ENCODE peak calls at places on chromosomes 12 and 14, in four cellular contexts. P is H7, U is prostate gland, M is iris pigment epithelial cell. H is an unnamed sample.

GRCh38 chr14:32594766-32595165 is 265.7 kb downstream of the AKAP6 start:
- DNase-seq in U (no peak), P (no peak), M (peak), H (no peak)

GRCh38 chr14:75711134-75711795 is 50.2 kb downstream of the TTLL5 start:
- DNase-seq in P (peak), M (peak), U (peak), H (peak)

GRCh38 chr12:43444940-43445564 is 107.0 kb downstream of the ADAMTS20 start:
- DNase-seq in P (peak), M (peak), U (peak), H (peak)

GRCh38 chr12:109134186-109134917 is 18.0 kb downstream of the ACACB start:
- DNase-seq in U (no peak), P (peak), M (peak), H (no peak)

GRCh38 chr12:106090586-106091411 is 48.0 kb downstream of the NUAK1 start:
- DNase-seq in M (peak), P (no peak), U (no peak), H (no peak)

GRCh38 chr12:122081697-122082221 is 3.2 kb downstream of the MLXIP start:
- DNase-seq in M (peak), P (no peak), U (no peak), H (no peak)

GRCh38 chr12:8818526-8818925 is 3.9 kb upstream of the A2ML1 start:
- DNase-seq in M (no peak), U (no peak), P (no peak), H (no peak)

GRCh38 chr14:22097606-22098292 is 424.1 kb upstream of the OR4E1 start:
- DNase-seq in M (no peak), U (no peak), P (no peak), H (no peak)

GRCh38 chr12:67515679-67516363 is 132.7 kb upstream of the DYRK2 start:
- DNase-seq in U (no peak), M (no peak), P (no peak), H (no peak)

GRCh38 chr12:19946549-19946948 is 421.8 kb upstream of the PDE3A start:
- DNase-seq in U (no peak), M (peak), P (no peak), H (peak)

GRCh38 chr12:26195641-26196423 is 459 bp downstream of the SSPN start:
- DNase-seq in M (peak), P (peak), U (peak), H (peak)

GRCh38 chr14:106417224-106418049 is 891.1 kb downstream of the TMEM121 start:
- DNase-seq in P (peak), U (no peak), M (peak), H (no peak)

GRCh38 chr14:94564381-94564780 is 3.1 kb downstream of the SERPINA4 start:
- DNase-seq in U (no peak), P (no peak), M (no peak), H (no peak)

GRCh38 chr12:40829738-40830144 is 137.5 kb downstream of the CNTN1 start:
- DNase-seq in U (no peak), M (peak), P (no peak), H (no peak)

GRCh38 chr14:60815371-60815770 is 80.8 kb downstream of the MNAT1 start:
- DNase-seq in P (no peak), M (no peak), U (no peak), H (no peak)

GRCh38 chr14:105197274-105197673 is 16.2 kb upstream of the NUDT14 start:
- DNase-seq in P (no peak), U (no peak), M (peak), H (no peak)

GRCh38 chr12:28130625-28131598 is 59.3 kb upstream of the CCDC91 start:
- DNase-seq in P (no peak), M (peak), U (no peak), H (no peak)

GRCh38 chr12:125643055-125643454 is 577.8 kb downstream of the AACS start:
- DNase-seq in P (no peak), M (no peak), U (no peak), H (no peak)

GRCh38 chr12:32253154-32253795 is 146.1 kb upstream of the FGD4 start:
- DNase-seq in P (no peak), M (peak), U (no peak), H (no peak)

GRCh38 chr12:9883175-9883574 is 1.9 kb downstream of the KLRF2 start:
- DNase-seq in M (peak), P (no peak), U (peak), H (no peak)

GRCh38 chr12:62044450-62044849 is 215.8 kb upstream of the USP15 start:
- DNase-seq in M (no peak), P (no peak), U (no peak), H (no peak)

GRCh38 chr14:22523283-22523682 is 65.7 kb downstream of the DAD1 start:
- DNase-seq in P (no peak), M (no peak), U (no peak), H (no peak)

GRCh38 chr14:59595071-59595470 is 18.5 kb upstream of the CCDC175 start:
- DNase-seq in M (no peak), P (no peak), U (no peak), H (no peak)

GRCh38 chr12:103801709-103802585 is 39.1 kb downstream of the NT5DC3 start:
- DNase-seq in M (peak), U (no peak), P (no peak), H (no peak)

GRCh38 chr14:65753061-65753460 is 340.5 kb downstream of the FUT8 start:
- DNase-seq in P (no peak), M (no peak), U (no peak), H (no peak)

GRCh38 chr12:52144512-52145227 is 47.1 kb downstream of the KRT80 start:
- DNase-seq in M (no peak), U (no peak), P (peak), H (no peak)

GRCh38 chr12:121776190-121777098 is 17.0 kb downstream of the RHOF start:
- DNase-seq in P (peak), M (peak), U (peak), H (peak)

GRCh38 chr14:105453847-105454246 is 20.8 kb upstream of the CRIP2 start:
- DNase-seq in M (no peak), U (no peak), P (no peak), H (no peak)

GRCh38 chr12:93733928-93734327 is 56.8 kb downstream of the CRADD start:
- DNase-seq in P (no peak), M (no peak), U (no peak), H (no peak)

GRCh38 chr12:106183735-106184134 is 45.0 kb upstream of the NUAK1 start:
- DNase-seq in M (no peak), P (no peak), U (no peak), H (no peak)